ENCODE peak calls at places on chromosomes 3 and 15, in eight cellular contexts. One of them, this sample, is unnamed.

GRCh38 chr3:16595778-16596177 is 9.4 kb downstream of the DAZL start:
- DNase-seq in WERI-Rb-1: no peak
- DNase-seq in tibial nerve: no peak
- DNase-seq in brain microvascular endothelial cell: no peak
- DNase-seq in mesendoderm: no peak
- DNase-seq in coronary artery: no peak
- DNase-seq in tibial artery: no peak
- DNase-seq in fibroblast of lung: no peak
- DNase-seq in this sample: no peak

GRCh38 chr3:114627760-114628159 is 333.9 kb downstream of the TIGIT start:
- DNase-seq in WERI-Rb-1: no peak
- DNase-seq in tibial nerve: peak
- DNase-seq in brain microvascular endothelial cell: no peak
- DNase-seq in mesendoderm: no peak
- DNase-seq in coronary artery: no peak
- DNase-seq in tibial artery: peak
- DNase-seq in fibroblast of lung: peak
- DNase-seq in this sample: no peak

GRCh38 chr3:37855363-37855970 is 6.2 kb upstream of the CTDSPL start:
- DNase-seq in WERI-Rb-1: peak
- DNase-seq in tibial nerve: peak
- DNase-seq in brain microvascular endothelial cell: peak
- DNase-seq in mesendoderm: peak
- DNase-seq in coronary artery: peak
- DNase-seq in tibial artery: peak
- DNase-seq in fibroblast of lung: peak
- DNase-seq in this sample: peak

GRCh38 chr15:38144921-38145320 is 107.7 kb upstream of the SPRED1 start:
- DNase-seq in WERI-Rb-1: no peak
- DNase-seq in tibial nerve: no peak
- DNase-seq in brain microvascular endothelial cell: peak
- DNase-seq in mesendoderm: no peak
- DNase-seq in coronary artery: no peak
- DNase-seq in tibial artery: no peak
- DNase-seq in fibroblast of lung: peak
- DNase-seq in this sample: no peak

GRCh38 chr3:65828706-65829105 is 210.0 kb downstream of the MAGI1 start:
- DNase-seq in WERI-Rb-1: no peak
- DNase-seq in tibial nerve: no peak
- DNase-seq in brain microvascular endothelial cell: peak
- DNase-seq in mesendoderm: peak
- DNase-seq in coronary artery: no peak
- DNase-seq in tibial artery: no peak
- DNase-seq in fibroblast of lung: peak
- DNase-seq in this sample: peak

GRCh38 chr3:12235691-12236090 is 53.2 kb upstream of the PPARG start:
- DNase-seq in WERI-Rb-1: peak
- DNase-seq in tibial nerve: no peak
- DNase-seq in brain microvascular endothelial cell: no peak
- DNase-seq in mesendoderm: no peak
- DNase-seq in coronary artery: no peak
- DNase-seq in tibial artery: no peak
- DNase-seq in fibroblast of lung: peak
- DNase-seq in this sample: no peak

GRCh38 chr3:38131621-38132369 is 5.1 kb downstream of the ACAA1 start:
- DNase-seq in WERI-Rb-1: peak
- DNase-seq in tibial nerve: no peak
- DNase-seq in brain microvascular endothelial cell: peak
- DNase-seq in mesendoderm: peak
- DNase-seq in coronary artery: peak
- DNase-seq in tibial artery: peak
- DNase-seq in fibroblast of lung: peak
- DNase-seq in this sample: no peak

GRCh38 chr3:196707566-196707965 is 4.5 kb downstream of the CEP19 start:
- DNase-seq in WERI-Rb-1: no peak
- DNase-seq in tibial nerve: no peak
- DNase-seq in brain microvascular endothelial cell: no peak
- DNase-seq in mesendoderm: no peak
- DNase-seq in coronary artery: no peak
- DNase-seq in tibial artery: no peak
- DNase-seq in fibroblast of lung: no peak
- DNase-seq in this sample: no peak

GRCh38 chr3:117610156-117610555 is 900.6 kb downstream of the TUSC7 start:
- DNase-seq in WERI-Rb-1: no peak
- DNase-seq in tibial nerve: no peak
- DNase-seq in brain microvascular endothelial cell: no peak
- DNase-seq in mesendoderm: no peak
- DNase-seq in coronary artery: no peak
- DNase-seq in tibial artery: peak
- DNase-seq in fibroblast of lung: no peak
- DNase-seq in this sample: no peak

GRCh38 chr3:8561365-8561764 is 59.7 kb downstream of the LMCD1 start:
- DNase-seq in WERI-Rb-1: no peak
- DNase-seq in tibial nerve: peak
- DNase-seq in brain microvascular endothelial cell: no peak
- DNase-seq in mesendoderm: no peak
- DNase-seq in coronary artery: no peak
- DNase-seq in tibial artery: peak
- DNase-seq in fibroblast of lung: peak
- DNase-seq in this sample: no peak

GRCh38 chr3:168123211-168124173 is 27.8 kb upstream of the GOLIM4 start:
- DNase-seq in WERI-Rb-1: no peak
- DNase-seq in tibial nerve: peak
- DNase-seq in brain microvascular endothelial cell: no peak
- DNase-seq in mesendoderm: no peak
- DNase-seq in coronary artery: no peak
- DNase-seq in tibial artery: no peak
- DNase-seq in fibroblast of lung: peak
- DNase-seq in this sample: no peak

GRCh38 chr15:31347981-31348803 is 21.6 kb downstream of the KLF13 start:
- DNase-seq in WERI-Rb-1: no peak
- DNase-seq in tibial nerve: no peak
- DNase-seq in brain microvascular endothelial cell: no peak
- DNase-seq in mesendoderm: no peak
- DNase-seq in coronary artery: no peak
- DNase-seq in tibial artery: no peak
- DNase-seq in fibroblast of lung: no peak
- DNase-seq in this sample: no peak

GRCh38 chr15:85380860-85381535 is 595 bp downstream of the AKAP13 start:
- DNase-seq in WERI-Rb-1: no peak
- DNase-seq in tibial nerve: peak
- DNase-seq in brain microvascular endothelial cell: no peak
- DNase-seq in mesendoderm: no peak
- DNase-seq in coronary artery: peak
- DNase-seq in tibial artery: peak
- DNase-seq in fibroblast of lung: peak
- DNase-seq in this sample: no peak

GRCh38 chr3:11138371-11138770 is 15.9 kb upstream of the HRH1 start:
- DNase-seq in WERI-Rb-1: no peak
- DNase-seq in tibial nerve: no peak
- DNase-seq in brain microvascular endothelial cell: no peak
- DNase-seq in mesendoderm: no peak
- DNase-seq in coronary artery: no peak
- DNase-seq in tibial artery: no peak
- DNase-seq in fibroblast of lung: no peak
- DNase-seq in this sample: no peak

GRCh38 chr3:11835028-11835639 is 11.6 kb downstream of the TAMM41 start:
- DNase-seq in WERI-Rb-1: no peak
- DNase-seq in tibial nerve: peak
- DNase-seq in brain microvascular endothelial cell: no peak
- DNase-seq in mesendoderm: peak
- DNase-seq in coronary artery: no peak
- DNase-seq in tibial artery: no peak
- DNase-seq in fibroblast of lung: peak
- DNase-seq in this sample: no peak

GRCh38 chr3:27271890-27272289 is 97.3 kb downstream of the NEK10 start:
- DNase-seq in WERI-Rb-1: no peak
- DNase-seq in tibial nerve: no peak
- DNase-seq in brain microvascular endothelial cell: no peak
- DNase-seq in mesendoderm: no peak
- DNase-seq in coronary artery: no peak
- DNase-seq in tibial artery: no peak
- DNase-seq in fibroblast of lung: no peak
- DNase-seq in this sample: no peak

GRCh38 chr15:74604983-74605809 is 10.4 kb upstream of the CLK3 start:
- DNase-seq in WERI-Rb-1: no peak
- DNase-seq in tibial nerve: no peak
- DNase-seq in brain microvascular endothelial cell: no peak
- DNase-seq in mesendoderm: no peak
- DNase-seq in coronary artery: no peak
- DNase-seq in tibial artery: no peak
- DNase-seq in fibroblast of lung: no peak
- DNase-seq in this sample: no peak
- H3K27ac ChIP-seq in WERI-Rb-1: no peak
- H3K27ac ChIP-seq in tibial nerve: no peak
- H3K27ac ChIP-seq in brain microvascular endothelial cell: no peak
- H3K27ac ChIP-seq in mesendoderm: no peak
- H3K27ac ChIP-seq in coronary artery: no peak
- H3K27ac ChIP-seq in tibial artery: no peak
- H3K27ac ChIP-seq in fibroblast of lung: no peak
- H3K27ac ChIP-seq in this sample: no peak

GRCh38 chr15:42721016-42721415 is 15.9 kb downstream of the CDAN1 start:
- DNase-seq in WERI-Rb-1: no peak
- DNase-seq in tibial nerve: no peak
- DNase-seq in brain microvascular endothelial cell: no peak
- DNase-seq in mesendoderm: no peak
- DNase-seq in coronary artery: no peak
- DNase-seq in tibial artery: no peak
- DNase-seq in fibroblast of lung: no peak
- DNase-seq in this sample: no peak

GRCh38 chr15:42716626-42717025 is 20.3 kb downstream of the CDAN1 start:
- DNase-seq in WERI-Rb-1: no peak
- DNase-seq in tibial nerve: no peak
- DNase-seq in brain microvascular endothelial cell: peak
- DNase-seq in mesendoderm: no peak
- DNase-seq in coronary artery: no peak
- DNase-seq in tibial artery: no peak
- DNase-seq in fibroblast of lung: no peak
- DNase-seq in this sample: no peak

GRCh38 chr15:42720071-42720470 is 16.9 kb downstream of the CDAN1 start:
- DNase-seq in WERI-Rb-1: no peak
- DNase-seq in tibial nerve: no peak
- DNase-seq in brain microvascular endothelial cell: no peak
- DNase-seq in mesendoderm: no peak
- DNase-seq in coronary artery: no peak
- DNase-seq in tibial artery: no peak
- DNase-seq in fibroblast of lung: no peak
- DNase-seq in this sample: no peak

GRCh38 chr15:42716125-42716524 is 20.8 kb downstream of the CDAN1 start:
- DNase-seq in WERI-Rb-1: no peak
- DNase-seq in tibial nerve: no peak
- DNase-seq in brain microvascular endothelial cell: no peak
- DNase-seq in mesendoderm: no peak
- DNase-seq in coronary artery: peak
- DNase-seq in tibial artery: no peak
- DNase-seq in fibroblast of lung: no peak
- DNase-seq in this sample: no peak

GRCh38 chr15:42719051-42719450 is 17.9 kb downstream of the CDAN1 start:
- DNase-seq in WERI-Rb-1: no peak
- DNase-seq in tibial nerve: no peak
- DNase-seq in brain microvascular endothelial cell: no peak
- DNase-seq in mesendoderm: no peak
- DNase-seq in coronary artery: no peak
- DNase-seq in tibial artery: no peak
- DNase-seq in fibroblast of lung: no peak
- DNase-seq in this sample: no peak
- H3K4me3 ChIP-seq in WERI-Rb-1: no peak
- H3K4me3 ChIP-seq in tibial nerve: no peak
- H3K4me3 ChIP-seq in brain microvascular endothelial cell: no peak
- H3K4me3 ChIP-seq in mesendoderm: no peak
- H3K4me3 ChIP-seq in coronary artery: no peak
- H3K4me3 ChIP-seq in tibial artery: no peak
- H3K4me3 ChIP-seq in fibroblast of lung: no peak
- H3K4me3 ChIP-seq in this sample: no peak

DNA sequence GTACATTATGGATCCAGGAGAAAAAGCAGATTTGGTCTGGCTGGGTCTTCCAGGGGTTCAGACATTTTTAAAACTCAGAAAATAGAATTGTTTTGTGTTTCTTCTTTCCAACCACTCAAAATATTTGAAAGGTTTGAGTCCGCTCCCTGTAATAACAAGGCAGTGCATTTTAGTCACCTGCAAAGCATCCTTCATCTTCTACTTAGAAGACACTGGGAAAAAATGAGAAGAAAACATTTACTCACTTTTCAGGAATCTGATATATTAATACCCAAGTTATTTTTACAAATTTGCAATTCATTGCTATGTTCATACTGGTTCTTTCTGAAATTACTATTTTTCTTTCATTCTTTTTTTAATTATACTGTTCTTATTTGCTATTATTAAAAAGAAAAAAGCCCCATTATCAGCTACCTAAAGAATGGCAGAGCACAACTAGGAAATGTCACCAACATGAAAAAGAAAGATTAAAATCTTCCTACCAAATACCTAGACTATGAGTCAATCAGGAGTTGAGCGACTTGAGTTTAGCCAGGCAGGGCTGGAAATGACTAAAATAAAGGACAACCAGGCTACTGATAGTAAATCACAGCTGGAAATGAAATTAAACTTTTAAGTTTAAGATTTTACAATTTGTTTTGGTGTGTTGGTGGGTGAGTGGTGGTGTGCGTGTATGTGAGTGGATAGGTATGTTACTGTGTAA is 280.3 kb upstream of the THBS1 start:
- DNase-seq in WERI-Rb-1: no peak
- DNase-seq in tibial nerve: no peak
- DNase-seq in brain microvascular endothelial cell: peak
- DNase-seq in mesendoderm: peak
- DNase-seq in coronary artery: no peak
- DNase-seq in tibial artery: no peak
- DNase-seq in fibroblast of lung: peak
- DNase-seq in this sample: no peak
- H3K27ac ChIP-seq in WERI-Rb-1: no peak
- H3K27ac ChIP-seq in tibial nerve: no peak
- H3K27ac ChIP-seq in brain microvascular endothelial cell: peak
- H3K27ac ChIP-seq in mesendoderm: no peak
- H3K27ac ChIP-seq in coronary artery: peak
- H3K27ac ChIP-seq in tibial artery: peak
- H3K27ac ChIP-seq in fibroblast of lung: no peak
- H3K27ac ChIP-seq in this sample: no peak

GRCh38 chr3:120752230-120752629 is 9.7 kb downstream of the GTF2E1 start:
- DNase-seq in WERI-Rb-1: no peak
- DNase-seq in tibial nerve: no peak
- DNase-seq in brain microvascular endothelial cell: no peak
- DNase-seq in mesendoderm: no peak
- DNase-seq in coronary artery: no peak
- DNase-seq in tibial artery: no peak
- DNase-seq in fibroblast of lung: no peak
- DNase-seq in this sample: no peak

GRCh38 chr3:120749843-120750242 is 7.3 kb downstream of the GTF2E1 start:
- DNase-seq in WERI-Rb-1: no peak
- DNase-seq in tibial nerve: no peak
- DNase-seq in brain microvascular endothelial cell: no peak
- DNase-seq in mesendoderm: no peak
- DNase-seq in coronary artery: no peak
- DNase-seq in tibial artery: no peak
- DNase-seq in fibroblast of lung: no peak
- DNase-seq in this sample: no peak

GRCh38 chr3:120753831-120754230 is 11.3 kb downstream of the GTF2E1 start:
- DNase-seq in WERI-Rb-1: no peak
- DNase-seq in tibial nerve: no peak
- DNase-seq in brain microvascular endothelial cell: no peak
- DNase-seq in mesendoderm: no peak
- DNase-seq in coronary artery: no peak
- DNase-seq in tibial artery: no peak
- DNase-seq in fibroblast of lung: no peak
- DNase-seq in this sample: no peak

GRCh38 chr3:120752865-120753264 is 10.3 kb downstream of the GTF2E1 start:
- DNase-seq in WERI-Rb-1: no peak
- DNase-seq in tibial nerve: no peak
- DNase-seq in brain microvascular endothelial cell: no peak
- DNase-seq in mesendoderm: no peak
- DNase-seq in coronary artery: no peak
- DNase-seq in tibial artery: no peak
- DNase-seq in fibroblast of lung: no peak
- DNase-seq in this sample: no peak
- H3K4me3 ChIP-seq in WERI-Rb-1: no peak
- H3K4me3 ChIP-seq in tibial nerve: no peak
- H3K4me3 ChIP-seq in brain microvascular endothelial cell: no peak
- H3K4me3 ChIP-seq in mesendoderm: no peak
- H3K4me3 ChIP-seq in coronary artery: no peak
- H3K4me3 ChIP-seq in tibial artery: no peak
- H3K4me3 ChIP-seq in fibroblast of lung: no peak
- H3K4me3 ChIP-seq in this sample: no peak

This sample was measured in dorsolateral prefrontal cortex.